ENCODE peak calls at places on chromosomes 11 and 22, in eight cellular contexts. V is adrenal gland; H is AG10803; U is RCC 7860; G is activated effector memory CD4-positive, alpha-beta T cell treated with Interleukin-2 at 50 U/mL for 16 hours; X is NCI-H2029 treated with DMSO at 0.1 percent for 48 hours; B is stimulated activated CD8-positive, alpha-beta memory T cell treated with anti-CD3 and anti-CD28 coated beads, Interleukin-15, amount 100 ng/mL, for 1 hour; K is EL. I is an unnamed sample.

GRCh38 chr11:127943763-127944162 is 643.6 kb downstream of the ETS1 start:
- DNase-seq in V (no peak), H (peak), U (no peak), G (no peak), X (no peak), B (no peak), K (no peak), I (peak)

GRCh38 chr22:27670701-27671412 is 130.7 kb downstream of the MN1 start:
- DNase-seq in V (peak), H (no peak), U (no peak), G (no peak), X (no peak), B (no peak), K (no peak), I (no peak)

GRCh38 chr11:126502159-126502558 is 146.7 kb downstream of the ST3GAL4 start:
- DNase-seq in V (no peak), H (no peak), U (no peak), G (no peak), X (no peak), B (no peak), K (no peak), I (no peak)

GRCh38 chr11:16964501-16964900 is 49.7 kb downstream of the PLEKHA7 start:
- DNase-seq in V (no peak), H (no peak), U (no peak), G (no peak), X (no peak), B (no peak), K (no peak), I (no peak)

GRCh38 chr11:78419327-78419726 is 1.7 kb upstream of the GAB2 start:
- DNase-seq in V (peak), H (peak), U (peak), G (no peak), X (peak), B (no peak), K (peak), I (peak)

GRCh38 chr11:46216040-46216764 is 61.3 kb upstream of the CREB3L1 start:
- DNase-seq in V (no peak), H (no peak), U (no peak), G (no peak), X (peak), B (no peak), K (peak), I (no peak)

GRCh38 chr11:5712507-5712906 is 22.9 kb downstream of the TRIM22 start:
- DNase-seq in V (no peak), H (no peak), U (no peak), G (no peak), X (no peak), B (no peak), K (no peak), I (no peak)

GRCh38 chr11:74321487-74322188 is 10.2 kb upstream of the P4HA3 start:
- DNase-seq in V (peak), H (peak), U (no peak), G (no peak), X (peak), B (no peak), K (no peak), I (no peak)

GRCh38 chr22:26516503-26516902 is 4.2 kb upstream of the TFIP11 start:
- DNase-seq in V (no peak), H (no peak), U (no peak), G (no peak), X (no peak), B (no peak), K (no peak), I (no peak)

GRCh38 chr22:22021160-22021750 is 38.7 kb upstream of the TOP3B start:
- DNase-seq in V (no peak), H (no peak), U (no peak), G (no peak), X (no peak), B (no peak), K (peak), I (peak)

GRCh38 chr22:42163515-42163914 is 32.9 kb upstream of the CYP2D6 start:
- DNase-seq in V (no peak), H (no peak), U (no peak), G (no peak), X (no peak), B (no peak), K (no peak), I (no peak)

GRCh38 chr22:30023099-30023498 is 57.2 kb upstream of the HORMAD2 start:
- DNase-seq in V (no peak), H (no peak), U (no peak), G (no peak), X (no peak), B (no peak), K (no peak), I (no peak)

GRCh38 chr22:48820481-48821345 is 1007.0 kb downstream of the BRD1 start:
- DNase-seq in V (no peak), H (no peak), U (no peak), G (no peak), X (no peak), B (no peak), K (no peak), I (no peak)

GRCh38 chr22:31192513-31192912 is 19.6 kb upstream of the LIMK2 start:
- DNase-seq in V (no peak), H (peak), U (no peak), G (no peak), X (no peak), B (no peak), K (no peak), I (no peak)

GRCh38 chr11:61975638-61976419 is 8.4 kb upstream of the FTH1 start:
- DNase-seq in V (no peak), H (peak), U (no peak), G (no peak), X (no peak), B (no peak), K (no peak), I (no peak)